ENCODE peak calls at places on chromosome X, in six cellular contexts. S is HepG2, Z is GM12891, D is H1, U is GM12878, F is K562. T is an unnamed sample.

GRCh38 chrX:125289920-125290319 is 29.8 kb upstream of the TEX13C start:
- DNase-seq in D (no peak), Z (no peak), S (no peak), U (no peak), F (no peak), T (no peak)

GRCh38 chrX:33183366-33183765 is 28.0 kb downstream of the DMD start:
- DNase-seq in U (no peak), Z (no peak), S (no peak), F (no peak), D (no peak), T (no peak)

GRCh38 chrX:68892651-68893050 is 63.8 kb downstream of the EFNB1 start:
- DNase-seq in F (no peak), S (no peak), D (no peak), U (no peak), Z (no peak), T (no peak)

GRCh38 chrX:155094468-155095061 is 23.3 kb downstream of the BRCC3 start:
- DNase-seq in S (peak), Z (no peak), D (no peak), F (peak), U (no peak), T (no peak)

GRCh38 chrX:133005038-133005437 is 46.6 kb upstream of the HS6ST2 start:
- DNase-seq in U (no peak), F (peak), D (no peak), Z (no peak), S (peak), T (no peak)

GRCh38 chrX:115693476-115693875 is 132.5 kb downstream of the PLS3 start:
- DNase-seq in Z (no peak), D (no peak), U (no peak), S (no peak), F (no peak), T (no peak)

GRCh38 chrX:13373807-13374187 is 53.9 kb upstream of the ATXN3L start:
- DNase-seq in D (no peak), Z (no peak), S (no peak), U (no peak), F (no peak), T (no peak)

GRCh38 chrX:30576881-30577280 is 685 bp downstream of the TASL start:
- DNase-seq in D (no peak), U (no peak), S (no peak), F (no peak), Z (no peak), T (no peak)

GRCh38 chrX:33543757-33544156 is 332.4 kb upstream of the DMD start:
- DNase-seq in Z (no peak), F (no peak), S (no peak), D (no peak), U (no peak), T (no peak)

GRCh38 chrX:112785323-112785722 is 55.3 kb downstream of the AMOT start:
- DNase-seq in D (no peak), Z (no peak), F (no peak), U (no peak), S (peak), T (no peak)

GRCh38 chrX:125150231-125150630 is 169.4 kb upstream of the TEX13C start:
- DNase-seq in S (no peak), F (no peak), D (no peak), U (no peak), Z (no peak), T (no peak)

GRCh38 chrX:129637217-129638109 is 17.3 kb downstream of the APLN start:
- DNase-seq in F (peak), D (peak), U (peak), Z (no peak), S (peak), T (peak)

GRCh38 chrX:41412261-41413167 is 34.6 kb upstream of the NYX start:
- DNase-seq in Z (no peak), F (no peak), U (no peak), D (no peak), S (peak), T (no peak)

GRCh38 chrX:107978707-107979307 is 3.4 kb downstream of the TEX13B start:
- DNase-seq in D (no peak), S (peak), F (peak), U (no peak), Z (no peak), T (no peak)

GRCh38 chrX:140712413-140713173 is 3.0 kb downstream of the LINC00632 start:
- DNase-seq in Z (no peak), U (no peak), F (no peak), D (peak), S (no peak), T (no peak)

GRCh38 chrX:9312922-9313867 is 151.7 kb upstream of the TBL1X start:
- DNase-seq in U (no peak), S (peak), D (no peak), Z (peak), F (peak), T (peak)

GRCh38 chrX:85592980-85593379 is 213.5 kb upstream of the POF1B start:
- DNase-seq in D (no peak), Z (no peak), F (no peak), U (no peak), S (no peak), T (no peak)

GRCh38 chrX:132860200-132860599 is 98.2 kb downstream of the HS6ST2 start:
- DNase-seq in Z (no peak), D (no peak), S (no peak), U (no peak), F (no peak), T (no peak)

GRCh38 chrX:45769919-45770582 is 569.4 kb upstream of the DIPK2B start:
- DNase-seq in F (peak), D (no peak), S (peak), Z (peak), U (peak), T (peak)

GRCh38 chrX:2751291-2751690 is 549 bp upstream of the XG start:
- DNase-seq in U (no peak), D (no peak), S (no peak), F (no peak), Z (no peak), T (no peak)

GRCh38 chrX:70082723-70083122 is 20.5 kb downstream of the OTUD6A start:
- DNase-seq in Z (no peak), D (no peak), S (no peak), U (no peak), F (no peak), T (no peak)

GRCh38 chrX:123157586-123157985 is 26.5 kb upstream of the GRIA3 start:
- DNase-seq in F (no peak), U (no peak), S (no peak), Z (no peak), D (no peak), T (no peak)

GRCh38 chrX:8254386-8254785 is 83.3 kb upstream of the VCX2 start:
- DNase-seq in Z (no peak), D (no peak), S (no peak), F (no peak), U (no peak), T (no peak)

GRCh38 chrX:41589634-41590270 is 99.0 kb upstream of the GPR34 start:
- DNase-seq in D (no peak), S (peak), F (no peak), Z (no peak), U (no peak), T (no peak)

GRCh38 chrX:154967603-154968002 is 54.9 kb downstream of the F8 start:
- DNase-seq in D (no peak), Z (no peak), U (no peak), F (no peak), S (no peak), T (no peak)

GRCh38 chrX:10582215-10582733 is 38.1 kb downstream of the MID1 start:
- DNase-seq in Z (no peak), U (no peak), D (no peak), S (no peak), F (peak), T (no peak)

GRCh38 chrX:24173115-24173847 is 23.8 kb downstream of the ZFX start:
- DNase-seq in D (no peak), S (no peak), Z (no peak), U (no peak), F (no peak), T (no peak)

GRCh38 chrX:41384041-41384705 is 50.2 kb downstream of the DDX3X start:
- DNase-seq in F (peak), D (no peak), Z (no peak), S (no peak), U (no peak), T (no peak)

GRCh38 chrX:154412468-154412867 is 1.1 kb downstream of the TAFAZZIN start:
- DNase-seq in U (no peak), D (no peak), F (no peak), S (no peak), Z (no peak), T (no peak)

GRCh38 chrX:154025230-154025629 is 5.5 kb upstream of the IRAK1 start:
- DNase-seq in D (no peak), U (no peak), F (no peak), S (no peak), Z (no peak), T (no peak)

GRCh38 chrX:135543924-135544323 is 23.5 kb downstream of the INTS6L start:
- DNase-seq in D (no peak), F (peak), Z (no peak), U (no peak), S (no peak), T (no peak)

GRCh38 chrX:150185766-150186165 is 177.4 kb upstream of the MAMLD1 start:
- DNase-seq in F (no peak), U (no peak), Z (no peak), D (no peak), S (no peak), T (no peak)

GRCh38 chrX:23720117-23720677 is 22.9 kb downstream of the ACOT9 start:
- DNase-seq in Z (no peak), D (no peak), S (no peak), U (no peak), F (no peak), T (no peak)

GRCh38 chrX:121179972-121180371 is 132.6 kb downstream of the GLUD2 start:
- DNase-seq in F (no peak), S (no peak), U (no peak), Z (no peak), D (no peak), T (no peak)

GRCh38 chrX:80022363-80023031 is 7.9 kb downstream of the TBX22 start:
- DNase-seq in Z (no peak), S (no peak), F (no peak), D (no peak), U (no peak), T (no peak)

GRCh38 chrX:109732780-109733657 is at the start of gene ACSL4:
- DNase-seq in F (peak), D (peak), S (peak), U (no peak), Z (peak), T (peak)

GRCh38 chrX:10197597-10198210 is 40.9 kb downstream of the CLCN4 start:
- DNase-seq in D (no peak), U (no peak), Z (no peak), F (no peak), S (no peak), T (no peak)

DNA sequence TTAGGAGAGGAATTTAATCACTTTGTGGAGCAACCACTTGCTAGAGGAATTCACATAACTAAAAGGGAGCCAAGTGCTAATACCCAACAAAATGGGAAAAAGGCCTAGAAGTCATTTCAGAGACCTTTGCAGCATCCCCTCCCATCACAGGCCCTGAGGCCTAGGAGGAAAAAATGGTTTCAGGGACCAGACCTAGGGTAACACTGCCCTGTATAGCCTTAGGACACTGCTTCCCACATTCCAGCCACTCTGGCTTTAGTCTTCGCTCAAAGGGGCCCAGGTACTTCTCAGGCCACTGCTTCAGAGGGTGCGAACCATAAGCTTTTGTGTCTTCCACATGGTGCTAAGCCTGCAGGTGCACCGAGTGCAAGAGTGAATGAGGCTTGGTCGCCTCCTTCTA is 19.1 kb downstream of the SPANXN2 start:
- DNase-seq in D (no peak), S (no peak), Z (no peak), F (no peak), U (no peak), T (no peak)
- TF ChIP-seq TAF1 in D (no peak), S (no peak), Z (no peak), F (no peak), U (no peak), T (no peak)

DNA sequence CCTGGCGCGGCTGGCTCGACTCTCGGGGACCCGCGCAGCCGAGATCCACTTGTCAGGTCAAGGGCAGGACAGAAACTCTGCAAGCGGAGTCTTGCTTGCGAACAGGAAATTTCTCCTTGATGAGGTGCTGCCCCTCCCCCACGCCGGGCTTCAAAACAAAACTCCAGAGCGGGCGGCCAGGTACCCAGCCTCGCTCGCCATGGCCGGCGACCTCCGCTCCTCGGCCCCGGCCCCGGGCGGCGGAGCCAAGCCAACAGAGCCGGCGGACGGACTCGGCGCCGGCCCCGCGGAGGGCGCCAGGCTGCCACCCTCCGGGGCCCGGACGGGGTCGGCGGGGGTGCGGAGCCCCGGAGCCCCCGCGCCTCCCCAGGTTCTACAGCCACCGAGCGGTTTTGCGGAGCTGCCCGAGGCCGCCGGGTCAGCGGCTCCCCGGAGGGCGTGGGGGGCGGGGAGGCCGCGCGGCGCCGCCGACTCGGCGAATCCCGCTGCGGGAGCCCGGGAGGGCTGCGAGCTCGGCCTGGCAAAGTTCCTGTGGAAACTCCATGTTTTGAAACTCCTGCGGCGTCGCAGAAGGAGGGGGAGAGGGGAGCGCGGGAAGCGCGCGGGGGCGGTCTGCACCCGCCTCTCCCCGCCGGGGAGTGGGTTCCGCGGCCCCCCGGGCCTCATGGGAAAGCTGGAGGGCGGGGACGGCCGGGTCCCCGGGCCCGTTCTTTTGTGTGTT is 11.7 kb upstream of the BCOR start:
- DNase-seq in F (peak), S (peak), U (no peak), Z (no peak), D (no peak), T (no peak)
- TF ChIP-seq POLR2A in F (peak), S (no peak), U (no peak), Z (no peak), D (no peak), T (no peak)

DNA sequence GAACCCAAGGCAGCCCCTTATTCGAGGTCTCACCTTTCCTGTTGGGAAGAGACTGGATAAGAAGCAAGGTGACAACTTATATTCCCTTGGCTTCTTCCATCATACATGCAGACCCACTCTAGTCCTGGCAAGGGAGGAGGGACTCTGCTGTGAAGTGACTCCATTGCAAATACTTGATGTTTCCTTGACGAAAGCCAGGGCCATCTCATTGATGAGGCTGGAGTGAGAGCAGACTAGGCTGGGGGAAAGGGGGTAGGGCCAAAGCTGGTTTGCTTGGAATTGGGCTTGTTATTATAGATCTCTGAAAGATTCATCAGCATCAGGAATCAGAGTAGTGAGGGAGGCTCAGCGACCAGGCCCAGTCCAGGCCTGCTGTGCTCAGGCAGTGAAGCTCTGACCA is 2.3 kb upstream of the NHSL2 start:
- DNase-seq in D (no peak), Z (no peak), S (no peak), U (no peak), F (no peak), T (no peak)
- TF ChIP-seq TAF1 in D (no peak), Z (no peak), S (no peak), U (no peak), F (no peak), T (no peak)

GRCh38 chrX:103607385-103608304 is at the start of gene TCEAL3:
- DNase-seq in U (no peak), D (no peak), Z (no peak), S (no peak), F (no peak), T (no peak)
- TF ChIP-seq POLR2A in U (peak), D (peak), Z (no peak), S (no peak), F (no peak), T (no peak)

GRCh38 chrX:1239681-1240142 is 27.3 kb upstream of the CRLF2 start:
- DNase-seq in D (no peak), F (no peak), U (peak), S (no peak), Z (peak), T (no peak)

GRCh38 chrX:1246816-1247215 is 21.8 kb upstream of the CSF2RA start:
- DNase-seq in F (peak), D (no peak), S (peak), Z (peak), U (peak), T (peak)

GRCh38 chrX:1244164-1245076 is 24.2 kb upstream of the CSF2RA start:
- DNase-seq in U (no peak), S (no peak), D (no peak), Z (no peak), F (no peak), T (no peak)

GRCh38 chrX:1248381-1249061 is 20.1 kb upstream of the CSF2RA start:
- DNase-seq in F (no peak), U (no peak), D (no peak), S (peak), Z (no peak), T (no peak)

GRCh38 chrX:1242901-1243402 is 25.7 kb upstream of the CSF2RA start:
- DNase-seq in S (no peak), D (no peak), F (no peak), Z (no peak), U (peak), T (no peak)
- TF ChIP-seq TAF1 in S (no peak), D (no peak), F (no peak), Z (no peak), U (no peak), T (no peak)

DNA sequence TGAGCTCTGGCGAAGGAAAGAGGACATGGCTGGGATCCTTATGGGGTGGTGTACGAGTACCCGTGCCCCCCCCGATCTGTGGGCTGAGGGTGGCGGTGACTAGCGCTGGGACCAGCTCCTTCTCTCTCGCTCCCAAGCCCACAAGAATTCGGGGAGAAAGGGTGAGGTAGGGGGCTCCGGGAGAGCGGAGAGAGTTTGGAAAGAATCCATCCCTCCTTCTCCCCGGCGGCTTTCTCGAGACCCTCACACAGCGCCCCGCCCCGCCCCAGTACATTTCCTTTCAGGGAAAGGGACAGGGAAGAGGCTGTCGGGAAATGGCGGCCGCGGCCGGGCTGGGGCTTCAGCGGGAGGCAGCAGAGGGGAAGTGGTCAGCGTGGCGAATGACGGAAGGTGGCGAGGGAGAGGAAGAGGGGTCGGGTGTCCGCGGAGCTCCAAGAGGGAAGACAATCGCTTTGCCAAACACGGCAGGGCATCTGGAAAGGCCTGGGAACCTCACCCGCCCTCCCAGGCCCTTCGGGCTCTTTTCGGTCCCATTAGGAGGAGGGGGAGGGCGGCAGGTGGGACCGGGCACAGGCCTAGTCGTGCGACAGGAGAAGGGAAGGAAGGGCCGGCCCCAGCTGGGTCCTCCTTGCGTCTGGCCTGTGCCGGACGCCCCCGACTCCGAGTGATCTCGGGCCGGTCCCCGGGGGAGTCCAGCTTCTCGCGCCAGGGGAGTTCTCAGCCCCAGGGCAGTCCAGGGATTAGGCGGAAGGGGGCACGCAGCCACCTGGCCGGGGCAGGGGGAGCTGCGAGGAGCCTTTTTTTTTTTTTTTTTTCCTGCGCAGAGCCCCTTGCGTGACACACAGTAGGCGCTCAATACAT is 10.2 kb downstream of the HNRNPH2 start:
- DNase-seq in Z (peak), D (no peak), U (no peak), S (no peak), F (no peak), T (peak)
- TF ChIP-seq POLR2A in Z (no peak), D (peak), U (peak), S (no peak), F (no peak), T (peak)

DNA sequence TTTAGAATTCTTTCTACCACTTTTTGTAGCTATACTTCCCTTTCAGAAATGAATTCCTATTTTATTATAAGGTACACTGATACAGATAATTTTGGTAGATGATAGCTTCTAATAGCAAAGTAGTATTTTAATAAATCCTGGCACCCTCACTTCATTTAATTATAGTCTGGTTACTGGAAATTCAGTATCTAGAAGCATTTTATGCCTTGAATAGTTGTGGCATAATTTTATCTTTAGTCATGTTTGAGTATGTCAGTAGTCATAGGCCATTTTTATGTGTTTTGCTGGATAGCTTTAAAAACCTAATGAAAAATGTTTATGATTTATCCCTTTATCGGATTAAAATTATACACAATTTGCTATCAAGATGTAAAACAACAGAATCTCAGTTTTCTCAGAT is 92.3 kb downstream of the DIAPH2 start:
- DNase-seq in S (no peak), Z (no peak), F (no peak), D (no peak), U (no peak), T (no peak)
- TF ChIP-seq TAF1 in S (no peak), Z (no peak), F (no peak), D (no peak), U (no peak), T (no peak)

GRCh38 chrX:118347131-118347530 is 1.2 kb downstream of the WDR44 start:
- DNase-seq in S (peak), F (peak), U (no peak), D (no peak), Z (no peak), T (no peak)
- TF ChIP-seq POLR2A in S (no peak), F (no peak), U (no peak), D (no peak), Z (no peak), T (no peak)

T was measured in GM12892.